ENCODE peak calls at places on chromosomes 2 and 18, in ten cellular contexts. B is activated naive CD8-positive, alpha-beta T cell treated with anti-CD3 and anti-CD28 coated beads, Interleukin-2, amount 10 ng/mL, durations not matched to agents 7 days and 5 days; Q is activated CD8-positive, alpha-beta memory T cell treated with anti-CD3 and anti-CD28 coated beads for 24 hours; L is HEK293T; M is stomach; E is tibial artery; H is T-cell; I is kidney tubule cell; R is fibroblast of lung; O is stimulated activated CD8-positive, alpha-beta memory T cell treated with anti-CD3 and anti-CD28 coated beads, Interleukin-4, amount 100 ng/mL, for 24 hours. S is an unnamed sample.

GRCh38 chr18:6052449-6052913 is 157.2 kb upstream of the TMEM200C start:
- DNase-seq in H (no peak), Q (no peak), B (no peak), L (no peak), E (no peak), O (no peak), M (no peak), R (peak), I (no peak), S (no peak)

GRCh38 chr2:240788482-240788881 is 31.5 kb downstream of the KIF1A start:
- DNase-seq in O (no peak), Q (no peak), I (no peak), H (no peak), L (no peak), M (no peak), B (no peak), R (no peak), E (no peak), S (no peak)

GRCh38 chr2:30127016-30127893 is 19.6 kb upstream of the YPEL5 start:
- DNase-seq in I (no peak), Q (no peak), B (no peak), M (no peak), R (peak), H (no peak), O (no peak), L (no peak), E (no peak), S (no peak)

GRCh38 chr18:59908790-59909189 is 9.0 kb downstream of the PMAIP1 start:
- DNase-seq in H (no peak), R (peak), M (no peak), Q (no peak), O (no peak), I (no peak), B (no peak), E (no peak), L (no peak), S (no peak)

GRCh38 chr18:59963229-59963628 is 63.4 kb downstream of the PMAIP1 start:
- DNase-seq in Q (no peak), L (no peak), R (no peak), H (no peak), M (no peak), I (no peak), E (no peak), B (no peak), O (no peak), S (no peak)

GRCh38 chr18:79532690-79533058 is 136.9 kb downstream of the NFATC1 start:
- DNase-seq in H (no peak), M (no peak), B (peak), L (no peak), E (no peak), O (no peak), Q (no peak), I (no peak), R (no peak), S (no peak)

GRCh38 chr2:6957910-6958615 is 40.9 kb downstream of the RNF144A start:
- DNase-seq in R (no peak), I (no peak), B (no peak), H (no peak), E (no peak), Q (peak), L (no peak), M (no peak), O (no peak), S (no peak)

GRCh38 chr18:34522627-34523026 is 187.5 kb upstream of the DTNA start:
- DNase-seq in L (no peak), H (no peak), E (no peak), I (no peak), Q (no peak), B (no peak), O (no peak), M (no peak), R (no peak), S (no peak)

GRCh38 chr2:23711979-23712755 is 214.8 kb downstream of the ATAD2B start:
- DNase-seq in I (no peak), R (peak), L (no peak), H (no peak), O (no peak), B (no peak), M (no peak), Q (no peak), E (peak), S (no peak)

GRCh38 chr18:47075098-47075883 is 39.9 kb upstream of the ELOA2 start:
- DNase-seq in H (no peak), E (no peak), R (no peak), M (no peak), Q (no peak), I (no peak), O (no peak), L (no peak), B (no peak), S (no peak)

GRCh38 chr2:201643216-201643651 is at the start of gene TMEM237:
- DNase-seq in E (peak), L (peak), Q (no peak), R (peak), B (peak), M (peak), H (peak), I (peak), O (no peak), S (peak)

GRCh38 chr2:62705859-62706720 is 577 bp downstream of the EHBP1 start:
- DNase-seq in Q (peak), R (peak), M (peak), L (peak), B (no peak), O (no peak), I (peak), H (no peak), E (peak), S (peak)

GRCh38 chr2:9240745-9241144 is 34.1 kb downstream of the ASAP2 start:
- DNase-seq in M (no peak), O (no peak), Q (no peak), E (no peak), R (no peak), I (peak), L (no peak), H (no peak), B (no peak), S (no peak)

GRCh38 chr18:40357536-40357935 is 1597.5 kb upstream of the PIK3C3 start:
- DNase-seq in B (no peak), E (no peak), I (peak), H (no peak), O (no peak), Q (no peak), R (no peak), M (no peak), L (no peak), S (no peak)